ENCODE peak calls at places on chromosomes 13 and 19, in nine cellular contexts. J is spleen, P is GM23338, Y is left lung, G is brain microvascular endothelial cell, I is A673, S is ovary, H is heart left ventricle, C is WERI-Rb-1. M is an unnamed sample. For H3K36me3, the result is how much of the 10 kb centered on the place peaks cover.

GRCh38 chr19:44846455-44847143 is 502 bp downstream of the NECTIN2 start:
- DNase-seq in C (peak), I (no peak), P (peak), H (peak), Y (peak), G (peak), J (peak), S (peak), M (peak)

GRCh38 chr13:35797244-35797643 is 320.8 kb upstream of the MAB21L1 start:
- DNase-seq in P (no peak), J (no peak), S (no peak), G (no peak), I (no peak), C (no peak), Y (no peak), H (no peak), M (no peak)

GRCh38 chr13:28531195-28531955 is 36.4 kb upstream of the FLT1 start:
- DNase-seq in I (peak), P (peak), H (peak), J (peak), G (peak), S (no peak), C (no peak), Y (no peak), M (peak)

GRCh38 chr19:772730-773436 is 22.0 kb downstream of the MISP start:
- DNase-seq in C (peak), J (no peak), I (no peak), P (peak), H (no peak), Y (no peak), G (no peak), S (no peak), M (no peak)

GRCh38 chr13:113406321-113407102 is 42.6 kb upstream of the GRTP1 start:
- DNase-seq in P (no peak), Y (no peak), G (no peak), J (peak), C (peak), S (no peak), I (no peak), H (no peak), M (no peak)

GRCh38 chr13:35630551-35631275 is 154.2 kb upstream of the MAB21L1 start:
- DNase-seq in Y (no peak), P (peak), G (peak), C (peak), S (no peak), I (peak), J (no peak), H (no peak), M (no peak)

GRCh38 chr13:47025791-47026419 is 129.1 kb upstream of the HTR2A start:
- DNase-seq in C (no peak), G (no peak), Y (no peak), S (no peak), J (no peak), H (no peak), P (no peak), I (no peak), M (peak)

GRCh38 chr19:38057954-38058690 is 151.1 kb downstream of the SIPA1L3 start:
- DNase-seq in G (no peak), H (no peak), I (no peak), C (peak), J (no peak), P (no peak), S (no peak), Y (peak), M (peak)

GRCh38 chr19:40693896-40694295 is 3.4 kb upstream of the NUMBL start:
- DNase-seq in Y (no peak), S (no peak), I (no peak), J (no peak), H (no peak), P (no peak), C (peak), G (no peak), M (no peak)

GRCh38 chr13:81021284-81021683 is 680.4 kb upstream of the SPRY2 start:
- DNase-seq in Y (no peak), C (no peak), H (no peak), J (no peak), I (no peak), P (no peak), S (no peak), G (no peak), M (no peak)

GRCh38 chr13:76759877-76760276 is 126.3 kb downstream of the KCTD12 start:
- DNase-seq in H (no peak), P (no peak), C (no peak), G (peak), Y (no peak), S (no peak), J (no peak), I (no peak), M (no peak)

GRCh38 chr19:5967994-5968430 is 9.9 kb downstream of the RANBP3 start:
- DNase-seq in J (peak), P (peak), C (peak), S (no peak), G (peak), I (peak), H (no peak), Y (peak), M (peak)

GRCh38 chr19:1026189-1027019 is at the start of gene CNN2:
- DNase-seq in S (peak), J (peak), Y (peak), H (peak), G (peak), P (peak), I (peak), C (peak), M (peak)

GRCh38 chr13:51549593-51549992 is 34.7 kb upstream of the WDFY2 start:
- DNase-seq in C (no peak), P (no peak), Y (no peak), I (no peak), G (no peak), J (no peak), H (no peak), S (no peak), M (no peak)

GRCh38 chr19:32914879-32915278 is 45.3 kb upstream of the SLC7A9 start:
- DNase-seq in Y (no peak), C (no peak), I (no peak), P (no peak), H (no peak), J (no peak), G (no peak), S (no peak), M (no peak)

GRCh38 chr13:60230593-60230992 is 66.9 kb upstream of the DIAPH3 start:
- DNase-seq in S (no peak), H (no peak), I (no peak), P (no peak), C (no peak), J (no peak), Y (no peak), G (peak), M (no peak)

GRCh38 chr19:4059931-4060620 is 6.6 kb downstream of the ZBTB7A start:
- DNase-seq in G (no peak), H (peak), P (peak), S (peak), C (no peak), J (peak), Y (no peak), I (no peak), M (peak)

GRCh38 chr13:33285420-33286124 is at the start of gene STARD13:
- DNase-seq in H (peak), C (no peak), Y (peak), G (peak), I (peak), S (peak), J (peak), P (peak), M (peak)

GRCh38 chr13:94382520-94382919 is 97.0 kb downstream of the DCT start:
- DNase-seq in J (no peak), S (no peak), I (no peak), H (no peak), G (no peak), C (no peak), P (no peak), Y (no peak), M (no peak)

GRCh38 chr13:28753208-28753892 is 34.6 kb upstream of the SLC46A3 start:
- DNase-seq in H (peak), Y (peak), G (peak), J (no peak), P (peak), S (no peak), C (no peak), I (peak), M (peak)

GRCh38 chr19:11177592-11177991 is 19.8 kb downstream of the KANK2 start:
- DNase-seq in C (no peak), G (no peak), P (no peak), I (no peak), Y (no peak), J (no peak), H (no peak), S (no peak), M (no peak)
- H3K36me3 ChIP-seq in C (half or more), G (under half), P (under half), I (under half), Y (half or more), J (under half), H (half or more), S (under half), M (half or more)

GRCh38 chr19:2603320-2603719 is 99.2 kb downstream of the GNG7 start:
- DNase-seq in I (no peak), Y (peak), G (peak), J (no peak), S (peak), H (peak), C (no peak), P (peak), M (peak)
- H3K4me3 ChIP-seq in I (no peak), Y (no peak), G (peak), J (no peak), S (peak), H (peak), C (no peak), P (peak), M (peak)

GRCh38 chr19:55240713-55241020 is 12.1 kb upstream of the TMEM86B start:
- DNase-seq in H (peak), Y (no peak), C (no peak), J (peak), S (no peak), I (no peak), P (no peak), G (no peak), M (no peak)
- H3K36me3 ChIP-seq in H (half or more), Y (half or more), C (half or more), J (half or more), S (under half), I (half or more), P (under half), G (half or more), M (half or more)

DNA sequence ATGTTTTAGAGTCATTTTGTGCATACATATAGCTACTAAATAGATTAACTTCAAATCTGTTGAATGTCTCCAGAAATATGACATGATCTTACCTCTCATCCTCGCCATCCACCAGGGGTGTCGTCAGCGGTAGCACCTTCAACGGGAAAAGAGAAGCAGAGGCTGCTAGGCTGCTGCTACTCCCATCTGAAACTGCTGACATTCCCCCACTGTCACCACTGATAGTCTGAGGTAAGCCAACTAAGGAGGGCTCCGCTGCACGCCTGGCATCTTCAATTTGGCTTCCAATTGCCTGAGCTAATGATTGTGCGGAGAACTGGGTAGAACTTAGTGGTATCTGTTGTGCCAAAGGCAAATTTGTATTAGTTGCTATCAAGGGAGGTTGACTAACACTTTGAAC is 3.1 kb downstream of the TSC22D1 start:
- DNase-seq in C (no peak), Y (no peak), P (peak), H (no peak), J (no peak), G (no peak), I (no peak), S (no peak), M (no peak)
- H3K4me3 ChIP-seq in C (no peak), Y (no peak), P (peak), H (peak), J (no peak), G (peak), I (no peak), S (no peak), M (peak)